ENCODE peak calls at places on chromosomes 5 and 9, in five cellular contexts. G is fibroblast of mammary gland; Q is stimulated activated CD4-positive, alpha-beta T cell treated with anti-CD3 and anti-CD28 coated beads, Interleukin-2, amount 100 ng/mL, for 48 hours; P is astrocyte; Y is SK-MEL-5. T is an unnamed sample.

GRCh38 chr9:23822331-23823169 is 3.5 kb downstream of the ELAVL2 start:
- DNase-seq in P (no peak), G (no peak), Q (no peak), Y (no peak), T (no peak)

GRCh38 chr9:108569624-108570023 is 286.2 kb downstream of the ACTL7B start:
- DNase-seq in G (peak; percentile 87), Q (no peak), P (peak; percentile 35), Y (peak; percentile 9), T (peak; percentile 29)

GRCh38 chr5:90962481-90962880 is 403.9 kb downstream of the ADGRV1 start:
- DNase-seq in Q (no peak), P (no peak), G (no peak), Y (no peak), T (no peak)

GRCh38 chr5:152568101-152568500 is 163.0 kb upstream of the NMUR2 start:
- DNase-seq in Y (no peak), G (peak; percentile 1), Q (no peak), P (no peak), T (no peak)

GRCh38 chr9:87515588-87516221 is 18.0 kb downstream of the DAPK1 start:
- DNase-seq in Q (no peak), G (peak; percentile 12), P (no peak), Y (no peak), T (no peak)

GRCh38 chr9:1978941-1979340 is 36.2 kb upstream of the SMARCA2 start:
- DNase-seq in Y (no peak), Q (no peak), G (peak; percentile 81), P (peak; percentile 41), T (peak; percentile 72)

GRCh38 chr9:132877818-132878694 is at the start of gene AK8:
- DNase-seq in G (peak; percentile 60), Y (peak; percentile 59), Q (peak; percentile 79), P (peak; percentile 47), T (peak; percentile 30)

GRCh38 chr5:140178082-140178410 is 3.1 kb downstream of the CYSTM1 start:
- DNase-seq in G (no peak), Y (no peak), Q (no peak), P (no peak), T (no peak)

GRCh38 chr9:33166263-33167083 is 663 bp downstream of the B4GALT1 start:
- DNase-seq in P (no peak), Y (no peak), Q (no peak), G (peak; percentile 45), T (no peak)

T was measured in fibroblast of the conjunctiva.